ENCODE peak calls at places on chromosomes 1 and 21, in nine cellular contexts. O is GM12865, L is cardiac fibroblast, G is Peyer's patch, H is cardiac muscle cell, C is fibroblast of pulmonary artery, U is breast epithelium, K is fibroblast of the aortic adventitia, J is choroid plexus epithelial cell. I is an unnamed sample.

GRCh38 chr1:201551877-201552731 is 13.2 kb downstream of the NAV1 start:
- DNase-seq in H (peak), J (no peak), C (peak), K (peak), G (no peak), U (no peak), L (no peak), O (no peak), I (peak)

GRCh38 chr1:115544131-115544530 is 97.6 kb upstream of the VANGL1 start:
- DNase-seq in G (no peak), H (peak), L (peak), U (no peak), O (no peak), K (peak), C (peak), J (peak), I (no peak)

GRCh38 chr1:232884262-232884661 is 66.1 kb upstream of the NTPCR start:
- DNase-seq in O (no peak), G (no peak), C (no peak), L (no peak), U (no peak), H (no peak), K (no peak), J (peak), I (no peak)

GRCh38 chr1:148264374-148265276 is 112.5 kb upstream of the NBPF11 start:
- DNase-seq in O (peak), K (peak), J (peak), C (peak), L (peak), G (no peak), H (peak), U (no peak), I (no peak)

GRCh38 chr21:41921089-41921819 is 32.6 kb downstream of the C2CD2 start:
- DNase-seq in U (peak), O (no peak), K (no peak), G (no peak), C (no peak), L (no peak), J (no peak), H (no peak), I (no peak)

GRCh38 chr1:225919906-225920305 is 4.1 kb downstream of the PYCR2 start:
- DNase-seq in J (peak), U (peak), G (no peak), H (peak), C (peak), K (peak), O (peak), L (peak), I (peak)

GRCh38 chr1:30286241-30286983 is 437.0 kb downstream of the MATN1 start:
- DNase-seq in H (no peak), U (no peak), C (no peak), O (no peak), L (no peak), J (no peak), K (no peak), G (no peak), I (no peak)

GRCh38 chr1:31523769-31524168 is 52.5 kb upstream of the TINAGL1 start:
- DNase-seq in C (no peak), J (no peak), O (no peak), G (peak), L (no peak), H (no peak), K (no peak), U (no peak), I (no peak)

GRCh38 chr1:198298653-198299052 is 141.9 kb downstream of the NEK7 start:
- DNase-seq in L (no peak), H (no peak), K (no peak), O (no peak), J (no peak), G (no peak), U (no peak), C (no peak), I (no peak)

GRCh38 chr1:21866629-21867009 is 54.6 kb downstream of the LDLRAD2 start:
- DNase-seq in C (no peak), U (no peak), G (no peak), K (no peak), O (peak), L (no peak), J (no peak), H (no peak), I (no peak)

GRCh38 chr21:44993321-44994015 is 53.6 kb downstream of the SLX9 start:
- DNase-seq in H (no peak), L (no peak), C (no peak), K (no peak), U (no peak), G (no peak), O (no peak), J (no peak), I (no peak)

GRCh38 chr1:30745156-30745833 is 12.3 kb downstream of the LAPTM5 start:
- DNase-seq in L (no peak), O (no peak), K (no peak), J (no peak), C (no peak), G (no peak), H (no peak), U (no peak), I (no peak)

GRCh38 chr1:1213919-1214599 is at the start of gene TNFRSF4:
- DNase-seq in H (no peak), K (no peak), G (no peak), O (no peak), L (no peak), J (no peak), C (no peak), U (no peak), I (no peak)

GRCh38 chr1:23718482-23718881 is 24.8 kb upstream of the ELOA start:
- DNase-seq in J (peak), C (peak), K (peak), H (peak), U (no peak), L (peak), O (peak), G (no peak), I (no peak)

GRCh38 chr1:169110691-169111447 is 4.4 kb downstream of the ATP1B1 start:
- DNase-seq in G (no peak), U (no peak), C (peak), L (peak), H (peak), K (peak), O (no peak), J (peak), I (no peak)

GRCh38 chr1:150874455-150875196 is 1.8 kb downstream of the ARNT start:
- DNase-seq in G (no peak), U (no peak), C (peak), O (no peak), K (peak), H (peak), J (no peak), L (peak), I (no peak)

GRCh38 chr21:39097335-39097861 is 85.9 kb downstream of the PSMG1 start:
- DNase-seq in J (no peak), C (no peak), G (no peak), K (no peak), L (no peak), H (no peak), O (no peak), U (no peak), I (no peak)

GRCh38 chr1:111275079-111275478 is 15.6 kb upstream of the CHIA start:
- DNase-seq in C (peak), J (peak), G (no peak), H (peak), L (peak), K (peak), U (peak), O (peak), I (no peak)

GRCh38 chr21:25735895-25736597 is 1.3 kb downstream of the GABPA start:
- DNase-seq in J (peak), G (no peak), U (no peak), C (peak), O (peak), K (peak), H (peak), L (peak), I (no peak)

GRCh38 chr21:36639769-36640168 is 59.1 kb upstream of the SIM2 start:
- DNase-seq in U (no peak), C (no peak), H (no peak), J (no peak), K (no peak), O (no peak), G (no peak), L (no peak), I (no peak)

GRCh38 chr21:44887807-44888580 is 14.5 kb upstream of the PTTG1IP start:
- DNase-seq in G (no peak), U (no peak), K (no peak), O (no peak), H (no peak), L (no peak), J (no peak), C (no peak), I (no peak)

GRCh38 chr1:179984942-179985341 is 30.3 kb downstream of the CEP350 start:
- DNase-seq in C (no peak), O (peak), K (no peak), G (no peak), H (no peak), U (no peak), L (no peak), J (no peak), I (no peak)

GRCh38 chr1:228430243-228430642 is 13.6 kb upstream of the TRIM17 start:
- DNase-seq in L (no peak), C (no peak), K (no peak), G (no peak), U (no peak), H (no peak), J (no peak), O (no peak), I (no peak)
- H3K4me3 ChIP-seq in L (no peak), C (no peak), K (no peak), G (no peak), U (no peak), H (no peak), J (no peak), O (no peak), I (no peak)

DNA sequence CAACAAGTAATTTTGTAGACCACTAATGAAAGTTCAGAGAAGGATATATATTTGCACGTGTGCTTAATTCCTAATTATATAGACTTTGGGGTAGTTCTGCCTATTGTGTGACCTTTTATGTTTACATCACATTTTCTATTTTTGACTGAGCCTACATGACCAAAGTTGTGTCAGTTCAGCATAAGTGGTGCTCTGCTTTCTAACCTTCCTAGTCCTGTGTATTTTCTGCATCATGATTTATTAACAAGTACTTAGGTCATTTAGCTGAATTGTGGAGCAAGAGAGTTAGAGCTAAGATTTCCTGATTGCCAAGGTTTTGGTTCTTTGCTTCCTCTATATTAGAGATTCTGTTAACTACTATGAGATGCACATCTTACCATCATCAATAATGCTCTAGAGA is 176.0 kb downstream of the C1orf21 start:
- DNase-seq in U (no peak), K (peak), C (no peak), L (no peak), G (no peak), O (no peak), J (no peak), H (no peak), I (no peak)
- H3K4me3 ChIP-seq in U (no peak), K (no peak), C (no peak), L (no peak), G (no peak), O (no peak), J (no peak), H (no peak), I (no peak)

GRCh38 chr1:62194651-62195282 is at the start of gene L1TD1:
- DNase-seq in U (no peak), O (no peak), J (peak), G (no peak), H (peak), K (no peak), C (no peak), L (no peak), I (no peak)

GRCh38 chr1:62198069-62198780 is 3.6 kb downstream of the L1TD1 start:
- DNase-seq in O (no peak), K (no peak), G (no peak), U (no peak), C (no peak), J (no peak), L (no peak), H (no peak), I (no peak)

GRCh38 chr1:62198781-62199125 is 4.1 kb downstream of the L1TD1 start:
- DNase-seq in O (no peak), K (peak), U (no peak), L (peak), C (peak), H (peak), G (no peak), J (peak), I (no peak)

DNA sequence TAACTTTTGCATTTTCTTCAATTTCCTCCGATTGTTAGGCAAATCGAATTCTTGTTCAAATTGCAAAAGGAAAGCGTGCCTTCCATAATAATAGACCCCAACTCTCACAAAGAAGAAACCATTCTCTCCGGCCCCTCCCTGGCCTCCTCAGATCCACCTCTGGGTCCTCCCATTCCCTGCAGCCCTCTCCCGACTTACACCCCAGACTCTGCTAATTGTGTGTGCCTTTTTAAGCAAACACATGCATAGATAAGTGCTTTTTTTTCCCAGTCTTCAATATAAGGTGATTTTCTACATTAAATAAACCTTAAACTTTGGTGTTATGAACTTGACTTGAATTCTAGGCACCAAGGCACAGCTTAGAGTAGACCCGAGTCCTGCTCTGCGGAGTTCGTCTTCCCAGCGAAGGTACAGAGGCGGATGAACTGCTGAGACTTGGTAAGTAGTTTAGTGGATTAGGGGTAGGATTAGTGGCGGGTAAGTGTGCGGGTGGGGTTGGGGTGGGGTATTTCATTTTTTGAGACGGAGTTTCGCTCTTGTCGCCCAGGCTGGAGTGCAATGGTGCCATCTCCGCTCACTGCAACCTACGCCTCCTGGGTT is 1.5 kb downstream of the L1TD1 start:
- DNase-seq in J (no peak), C (no peak), U (no peak), G (no peak), O (no peak), L (no peak), K (no peak), H (no peak), I (no peak)
- H3K4me3 ChIP-seq in J (no peak), C (no peak), U (no peak), G (no peak), O (no peak), L (no peak), K (no peak), H (peak), I (no peak)

GRCh38 chr1:156246762-156247459 is 945 bp downstream of the PAQR6 start:
- DNase-seq in K (peak), H (no peak), J (no peak), L (no peak), C (no peak), U (peak), O (no peak), G (peak), I (no peak)

GRCh38 chr1:156245451-156246232 is 2.2 kb downstream of the PAQR6 start:
- DNase-seq in U (no peak), L (peak), H (peak), O (peak), J (peak), K (no peak), G (peak), C (no peak), I (peak)

GRCh38 chr1:156244712-156245111 is 2.7 kb downstream of the BGLAP start:
- DNase-seq in H (no peak), J (no peak), O (no peak), C (no peak), G (no peak), L (no peak), K (no peak), U (no peak), I (no peak)

GRCh38 chr1:156247460-156248322 is at the start of gene PAQR6:
- DNase-seq in C (no peak), H (no peak), G (peak), L (no peak), K (no peak), O (no peak), U (peak), J (no peak), I (peak)

DNA sequence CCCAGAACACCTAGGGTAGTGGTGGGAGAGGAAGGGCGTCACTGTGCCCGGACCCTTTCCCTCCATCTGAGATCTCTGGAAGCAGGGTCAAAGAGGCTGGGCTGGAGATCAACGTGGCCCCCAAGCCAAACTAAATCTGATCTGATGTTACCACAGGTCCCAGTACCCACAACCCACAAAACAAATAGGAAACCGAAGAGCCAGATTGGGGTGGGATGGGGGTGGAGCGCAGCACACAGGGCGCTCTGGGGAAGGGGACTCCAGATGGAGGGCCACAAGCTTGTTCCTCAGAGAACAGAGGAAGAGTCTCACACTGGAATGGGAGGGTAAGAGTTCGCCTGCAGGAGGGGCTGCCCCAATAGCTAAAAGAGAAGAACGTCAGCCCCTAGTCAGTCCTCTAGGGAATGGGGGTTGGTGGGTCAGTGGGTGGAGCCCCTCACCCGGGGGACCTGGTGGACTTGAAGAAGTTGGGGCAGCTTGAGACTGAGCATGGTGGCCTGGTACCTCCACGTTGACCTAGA is 1.6 kb downstream of the PAQR6 start:
- DNase-seq in L (no peak), J (no peak), O (no peak), G (no peak), U (no peak), H (no peak), C (no peak), K (no peak), I (no peak)
- H3K4me3 ChIP-seq in L (no peak), J (no peak), O (peak), G (peak), U (no peak), H (no peak), C (no peak), K (no peak), I (peak)

GRCh38 chr1:7298145-7298544 is 473.0 kb upstream of the VAMP3 start:
- DNase-seq in U (no peak), J (no peak), L (no peak), H (peak), O (no peak), C (no peak), K (no peak), G (no peak), I (no peak)

GRCh38 chr1:7296968-7297367 is 474.1 kb upstream of the VAMP3 start:
- DNase-seq in J (no peak), H (no peak), U (no peak), C (no peak), K (no peak), L (no peak), G (no peak), O (no peak), I (no peak)

GRCh38 chr1:7299329-7299799 is 471.7 kb upstream of the VAMP3 start:
- DNase-seq in C (peak), H (peak), U (peak), O (no peak), K (peak), L (peak), J (peak), G (peak), I (peak)

GRCh38 chr1:7299994-7300393 is 471.1 kb upstream of the VAMP3 start:
- DNase-seq in K (peak), O (no peak), L (peak), G (no peak), J (peak), H (peak), U (no peak), C (peak), I (no peak)

DNA sequence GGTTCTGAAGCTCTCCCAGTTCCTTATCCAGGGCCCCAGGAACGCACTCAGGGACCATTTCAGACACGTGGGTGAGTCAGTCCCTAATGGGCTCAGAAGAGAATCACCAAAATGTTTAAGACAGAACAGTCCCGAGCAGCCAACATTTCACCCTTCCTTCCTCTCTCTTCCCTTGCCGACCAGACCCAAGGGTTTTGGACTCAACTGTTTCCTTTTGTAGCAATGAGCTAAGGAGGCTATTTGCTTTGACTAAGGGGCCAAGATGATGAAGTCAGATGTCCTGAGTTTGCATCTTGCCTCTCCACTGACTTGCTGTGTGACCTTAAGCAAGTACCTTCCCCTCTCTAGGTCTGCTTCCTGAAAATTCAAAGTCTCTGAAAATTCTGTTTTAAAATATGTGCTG is 472.3 kb upstream of the VAMP3 start:
- DNase-seq in K (peak), O (no peak), G (no peak), C (peak), J (peak), L (peak), U (no peak), H (peak), I (no peak)
- H3K4me3 ChIP-seq in K (no peak), O (no peak), G (no peak), C (no peak), J (no peak), L (no peak), U (no peak), H (no peak), I (no peak)

GRCh38 chr1:161709373-161709772 is 2.3 kb downstream of the FCRLA start:
- DNase-seq in C (no peak), G (no peak), O (no peak), H (no peak), L (no peak), K (no peak), J (no peak), U (no peak), I (no peak)
- H3K4me3 ChIP-seq in C (no peak), G (no peak), O (peak), H (no peak), L (no peak), K (no peak), J (no peak), U (no peak), I (no peak)

GRCh38 chr1:9715536-9716226 is 64.2 kb downstream of the PIK3CD start:
- DNase-seq in J (no peak), L (no peak), O (no peak), K (no peak), U (no peak), C (no peak), H (no peak), G (no peak), I (no peak)

GRCh38 chr1:9718006-9718680 is 66.6 kb downstream of the PIK3CD start:
- DNase-seq in C (no peak), H (no peak), U (no peak), G (no peak), O (no peak), L (no peak), K (no peak), J (no peak), I (no peak)

GRCh38 chr1:9716404-9717192 is 65.1 kb downstream of the PIK3CD start:
- DNase-seq in G (no peak), O (no peak), L (no peak), K (no peak), J (no peak), C (no peak), U (no peak), H (no peak), I (no peak)

GRCh38 chr1:9719978-9720722 is 68.6 kb downstream of the PIK3CD start:
- DNase-seq in L (no peak), O (no peak), C (no peak), U (no peak), H (no peak), K (no peak), G (no peak), J (no peak), I (no peak)

GRCh38 chr1:9717193-9718005 is 65.9 kb downstream of the PIK3CD start:
- DNase-seq in O (peak), K (no peak), U (peak), J (peak), H (peak), G (no peak), C (no peak), L (peak), I (no peak)
- H3K4me3 ChIP-seq in O (peak), K (no peak), U (peak), J (peak), H (no peak), G (peak), C (no peak), L (no peak), I (no peak)

I was measured in dorsolateral prefrontal cortex.